ENCODE peak calls at places on chromosomes 16 and 17, in four cellular contexts. G is foreskin fibroblast, N is NCI-H1092, W is amniotic stem cell. C is an unnamed sample.

GRCh38 chr17:80773243-80773991 is 218.2 kb upstream of the CHMP6 start:
- DNase-seq in G (peak; percentile 24), N (peak; percentile 86), W (no peak), C (peak; percentile 35)

GRCh38 chr16:14373901-14374300 is 256.2 kb downstream of the PARN start:
- DNase-seq in G (no peak), N (no peak), W (no peak), C (no peak)

GRCh38 chr16:48950184-48950583 is 331.5 kb downstream of the CBLN1 start:
- DNase-seq in G (no peak), N (no peak), W (no peak), C (no peak)

GRCh38 chr16:11708421-11708820 is 34.2 kb downstream of the TXNDC11 start:
- DNase-seq in G (no peak), N (no peak), W (no peak), C (no peak)

GRCh38 chr17:2176484-2177175 is 121.7 kb downstream of the HIC1 start:
- DNase-seq in G (no peak), N (no peak), W (no peak), C (no peak)

GRCh38 chr17:35972945-35973332 is 8.4 kb downstream of the CCL16 start:
- DNase-seq in G (no peak), N (no peak), W (no peak), C (no peak)

GRCh38 chr17:68356949-68357455 is 65.7 kb downstream of the ARSG start:
- DNase-seq in G (no peak), N (no peak), W (no peak), C (no peak)

GRCh38 chr16:83335076-83335475 is 472.7 kb upstream of the HSBP1 start:
- DNase-seq in G (no peak), N (no peak), W (no peak), C (no peak)

GRCh38 chr16:68421076-68421475 is 27.2 kb downstream of the SMPD3 start:
- DNase-seq in G (no peak), N (no peak), W (no peak), C (no peak)

GRCh38 chr16:9115277-9115676 is 23.8 kb downstream of the HAPSTR1 start:
- DNase-seq in G (no peak), N (no peak), W (no peak), C (no peak)

GRCh38 chr17:48539177-48539576 is 5.7 kb downstream of the HOXB2 start:
- DNase-seq in G (peak; percentile 37), N (no peak), W (no peak), C (no peak)

GRCh38 chr16:48531011-48531962 is 78.7 kb downstream of the N4BP1 start:
- DNase-seq in G (peak; percentile 71), N (no peak), W (no peak), C (no peak)

GRCh38 chr17:55521193-55521592 is 9.9 kb upstream of the SMIM36 start:
- DNase-seq in G (no peak), N (no peak), W (no peak), C (no peak)

GRCh38 chr17:81713004-81713555 is 996 bp downstream of the SLC25A10 start:
- DNase-seq in G (no peak), N (no peak), W (no peak), C (no peak)

GRCh38 chr17:50853781-50854180 is 12.4 kb downstream of the TOB1 start:
- DNase-seq in G (no peak), N (no peak), W (no peak), C (no peak)

GRCh38 chr17:57138030-57138911 is 53.2 kb downstream of the AKAP1 start:
- DNase-seq in G (no peak), N (no peak), W (no peak), C (no peak)

GRCh38 chr17:60766778-60767190 is 89.1 kb downstream of the BCAS3 start:
- DNase-seq in G (no peak), N (no peak), W (no peak), C (no peak)

GRCh38 chr16:525520-526180 is 1.9 kb upstream of the CAPN15 start:
- DNase-seq in G (peak; percentile 86), N (no peak), W (peak; percentile 86), C (no peak)

GRCh38 chr16:22161999-22162657 is at the start of gene SDR42E2:
- DNase-seq in G (no peak), N (no peak), W (no peak), C (no peak)

GRCh38 chr16:75491876-75492275 is 3.4 kb downstream of the CHST6 start:
- DNase-seq in G (no peak), N (no peak), W (no peak), C (no peak)

GRCh38 chr16:66714659-66715307 is 18.2 kb upstream of the CMTM4 start:
- DNase-seq in G (no peak), N (peak; percentile 4), W (no peak), C (no peak)

GRCh38 chr16:14337303-14338191 is 266.4 kb downstream of the MRTFB start:
- DNase-seq in G (peak; percentile 44), N (no peak), W (no peak), C (peak; percentile 17)

GRCh38 chr16:66223176-66223780 is 143.2 kb upstream of the CDH5 start:
- DNase-seq in G (no peak), N (no peak), W (no peak), C (no peak)

C was measured in prostate gland.